ENCODE peak calls at places on chromosome 5, in four cellular contexts. One of them, this sample, is unnamed.

GRCh38 chr5:175658299-175659145 is 651 bp downstream of the HRH2 start:
- DNase-seq in cardiac fibroblast: no peak
- DNase-seq in nephron progenitor cell: peak; percentile 55
- DNase-seq in upper lobe of right lung: no peak
- DNase-seq in this sample: no peak

GRCh38 chr5:176817864-176818377 is 7.6 kb downstream of the UNC5A start:
- DNase-seq in cardiac fibroblast: peak; percentile 24
- DNase-seq in nephron progenitor cell: peak; percentile 63
- DNase-seq in upper lobe of right lung: no peak
- DNase-seq in this sample: no peak

GRCh38 chr5:109354761-109355160 is 55.0 kb downstream of the PJA2 start:
- DNase-seq in cardiac fibroblast: no peak
- DNase-seq in nephron progenitor cell: no peak
- DNase-seq in upper lobe of right lung: no peak
- DNase-seq in this sample: no peak

GRCh38 chr5:160475864-160476438 is 54.3 kb downstream of the PTTG1 start:
- DNase-seq in cardiac fibroblast: no peak
- DNase-seq in nephron progenitor cell: no peak
- DNase-seq in upper lobe of right lung: no peak
- DNase-seq in this sample: no peak

GRCh38 chr5:150410524-150411244 is 2.0 kb downstream of the CD74 start:
- DNase-seq in cardiac fibroblast: peak; percentile 77
- DNase-seq in nephron progenitor cell: peak; percentile 52
- DNase-seq in upper lobe of right lung: no peak
- DNase-seq in this sample: no peak

GRCh38 chr5:1322036-1322903 is 22.6 kb downstream of the CLPTM1L start:
- DNase-seq in cardiac fibroblast: no peak
- DNase-seq in nephron progenitor cell: no peak
- DNase-seq in upper lobe of right lung: peak; percentile 49
- DNase-seq in this sample: peak; percentile 89

GRCh38 chr5:50751064-50751657 is 84.7 kb downstream of the PARP8 start:
- DNase-seq in cardiac fibroblast: peak; percentile 75
- DNase-seq in nephron progenitor cell: peak; percentile 17
- DNase-seq in upper lobe of right lung: no peak
- DNase-seq in this sample: no peak

GRCh38 chr5:41856644-41857491 is 13.4 kb downstream of the OXCT1 start:
- DNase-seq in cardiac fibroblast: peak; percentile 85
- DNase-seq in nephron progenitor cell: peak; percentile 59
- DNase-seq in upper lobe of right lung: no peak
- DNase-seq in this sample: no peak

GRCh38 chr5:59354811-59355210 is 538.7 kb downstream of the PDE4D start:
- DNase-seq in cardiac fibroblast: no peak
- DNase-seq in nephron progenitor cell: no peak
- DNase-seq in upper lobe of right lung: no peak
- DNase-seq in this sample: no peak

GRCh38 chr5:154341620-154342019 is 104.2 kb upstream of the SAP30L start:
- DNase-seq in cardiac fibroblast: no peak
- DNase-seq in nephron progenitor cell: no peak
- DNase-seq in upper lobe of right lung: no peak
- DNase-seq in this sample: no peak

GRCh38 chr5:141182248-141182647 is at the start of gene PCDHB16:
- DNase-seq in cardiac fibroblast: peak; percentile 12
- DNase-seq in nephron progenitor cell: peak; percentile 61
- DNase-seq in upper lobe of right lung: no peak
- DNase-seq in this sample: no peak

GRCh38 chr5:55601209-55601618 is 66.5 kb upstream of the PLPP1 start:
- DNase-seq in cardiac fibroblast: peak; percentile 92
- DNase-seq in nephron progenitor cell: no peak
- DNase-seq in upper lobe of right lung: peak; percentile 66
- DNase-seq in this sample: no peak

GRCh38 chr5:159059722-159060121 is 40.0 kb downstream of the EBF1 start:
- DNase-seq in cardiac fibroblast: no peak
- DNase-seq in nephron progenitor cell: no peak
- DNase-seq in upper lobe of right lung: no peak
- DNase-seq in this sample: no peak

DNA sequence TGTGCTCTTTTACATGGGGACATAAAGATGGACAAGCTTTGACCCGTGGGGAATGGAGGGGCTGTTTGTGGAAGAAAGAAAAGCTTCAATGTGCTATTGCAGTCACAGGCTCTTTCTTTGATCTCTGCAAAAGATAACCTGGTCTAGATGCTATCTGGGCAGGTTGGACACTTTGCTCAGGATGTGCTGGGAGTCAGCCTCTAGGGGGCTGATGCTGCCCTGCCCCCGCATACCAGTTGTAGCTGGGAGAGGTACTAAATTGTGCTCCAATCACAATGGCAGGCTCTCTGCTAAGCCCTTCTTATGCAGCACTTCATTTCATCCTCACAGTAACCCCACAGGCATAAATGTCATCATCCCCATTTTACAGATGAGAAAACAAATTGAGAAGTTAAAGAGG is 67.2 kb downstream of the PSD2 start:
- DNase-seq in cardiac fibroblast: no peak
- DNase-seq in nephron progenitor cell: no peak
- DNase-seq in upper lobe of right lung: no peak
- DNase-seq in this sample: no peak
- TF ChIP-seq CTCF in cardiac fibroblast: no peak
- TF ChIP-seq CTCF in nephron progenitor cell: no peak
- TF ChIP-seq CTCF in upper lobe of right lung: no peak
- TF ChIP-seq CTCF in this sample: no peak

GRCh38 chr5:135966790-135967189 is 12.0 kb upstream of the LECT2 start:
- DNase-seq in cardiac fibroblast: no peak
- DNase-seq in nephron progenitor cell: no peak
- DNase-seq in upper lobe of right lung: no peak
- DNase-seq in this sample: no peak

GRCh38 chr5:135965504-135965903 is 10.7 kb upstream of the LECT2 start:
- DNase-seq in cardiac fibroblast: no peak
- DNase-seq in nephron progenitor cell: no peak
- DNase-seq in upper lobe of right lung: no peak
- DNase-seq in this sample: no peak

GRCh38 chr5:135964670-135965320 is 10.0 kb upstream of the LECT2 start:
- DNase-seq in cardiac fibroblast: peak; percentile 19
- DNase-seq in nephron progenitor cell: no peak
- DNase-seq in upper lobe of right lung: no peak
- DNase-seq in this sample: no peak

GRCh38 chr5:135966165-135966564 is 11.4 kb upstream of the LECT2 start:
- DNase-seq in cardiac fibroblast: peak; percentile 17
- DNase-seq in nephron progenitor cell: no peak
- DNase-seq in upper lobe of right lung: no peak
- DNase-seq in this sample: no peak
- TF ChIP-seq CTCF in cardiac fibroblast: no peak
- TF ChIP-seq CTCF in nephron progenitor cell: no peak
- TF ChIP-seq CTCF in upper lobe of right lung: no peak
- TF ChIP-seq CTCF in this sample: no peak

GRCh38 chr5:85938201-85938600 is 679.5 kb upstream of the COX7C start:
- DNase-seq in cardiac fibroblast: no peak
- DNase-seq in nephron progenitor cell: no peak
- DNase-seq in upper lobe of right lung: no peak
- DNase-seq in this sample: no peak
- TF ChIP-seq CTCF in cardiac fibroblast: no peak
- TF ChIP-seq CTCF in nephron progenitor cell: no peak
- TF ChIP-seq CTCF in upper lobe of right lung: no peak
- TF ChIP-seq CTCF in this sample: no peak

GRCh38 chr5:172945151-172945550 is 14.1 kb upstream of the RPL26L1 start:
- DNase-seq in cardiac fibroblast: no peak
- DNase-seq in nephron progenitor cell: no peak
- DNase-seq in upper lobe of right lung: no peak
- DNase-seq in this sample: peak; percentile 37

GRCh38 chr5:172944741-172945140 is 14.5 kb upstream of the RPL26L1 start:
- DNase-seq in cardiac fibroblast: peak; percentile 37
- DNase-seq in nephron progenitor cell: no peak
- DNase-seq in upper lobe of right lung: no peak
- DNase-seq in this sample: peak; percentile 54

GRCh38 chr5:172943906-172944305 is 15.3 kb upstream of the RPL26L1 start:
- DNase-seq in cardiac fibroblast: peak; percentile 19
- DNase-seq in nephron progenitor cell: no peak
- DNase-seq in upper lobe of right lung: peak; percentile 33
- DNase-seq in this sample: peak; percentile 38

GRCh38 chr5:172942556-172942955 is 16.7 kb upstream of the RPL26L1 start:
- DNase-seq in cardiac fibroblast: no peak
- DNase-seq in nephron progenitor cell: no peak
- DNase-seq in upper lobe of right lung: peak; percentile 6
- DNase-seq in this sample: peak; percentile 24

DNA sequence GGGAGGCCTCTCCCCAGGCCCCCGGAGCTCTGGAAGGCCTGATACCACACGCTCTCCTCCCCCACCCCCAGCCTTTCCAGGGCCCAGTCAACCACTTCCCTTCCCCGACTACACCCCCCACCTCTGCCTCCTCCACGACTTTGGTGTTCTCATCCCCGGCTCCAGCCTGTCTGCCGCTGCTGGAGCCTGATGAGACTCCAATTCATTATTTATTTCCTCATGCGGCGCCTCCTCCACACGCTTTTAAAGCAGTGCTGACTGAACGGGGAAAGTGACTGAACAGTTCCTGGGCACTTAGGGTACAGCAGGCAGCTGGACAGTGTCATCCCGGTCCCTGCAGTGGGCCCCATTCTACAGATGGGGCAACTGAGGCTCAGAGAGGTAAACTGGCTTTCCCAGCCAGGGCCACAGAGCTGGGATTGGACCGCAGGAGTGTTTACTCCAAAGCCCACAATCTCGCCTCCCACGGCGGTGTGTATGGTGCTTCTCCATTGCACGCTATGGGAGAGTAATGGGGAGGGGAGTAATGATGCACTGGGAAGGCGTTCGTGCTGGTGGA is 15.9 kb upstream of the RPL26L1 start:
- DNase-seq in cardiac fibroblast: peak; percentile 75
- DNase-seq in nephron progenitor cell: peak; percentile 38
- DNase-seq in upper lobe of right lung: peak; percentile 51
- DNase-seq in this sample: peak; percentile 71
- TF ChIP-seq CTCF in cardiac fibroblast: no peak
- TF ChIP-seq CTCF in nephron progenitor cell: no peak
- TF ChIP-seq CTCF in upper lobe of right lung: no peak
- TF ChIP-seq CTCF in this sample: no peak

GRCh38 chr5:96651948-96652753 is 10.0 kb upstream of the CAST start:
- DNase-seq in cardiac fibroblast: peak; percentile 21
- DNase-seq in nephron progenitor cell: no peak
- DNase-seq in upper lobe of right lung: no peak
- DNase-seq in this sample: no peak
- TF ChIP-seq CTCF in cardiac fibroblast: peak; percentile 49
- TF ChIP-seq CTCF in nephron progenitor cell: peak; percentile 22
- TF ChIP-seq CTCF in upper lobe of right lung: peak; percentile 28
- TF ChIP-seq CTCF in this sample: peak; percentile 56

DNA sequence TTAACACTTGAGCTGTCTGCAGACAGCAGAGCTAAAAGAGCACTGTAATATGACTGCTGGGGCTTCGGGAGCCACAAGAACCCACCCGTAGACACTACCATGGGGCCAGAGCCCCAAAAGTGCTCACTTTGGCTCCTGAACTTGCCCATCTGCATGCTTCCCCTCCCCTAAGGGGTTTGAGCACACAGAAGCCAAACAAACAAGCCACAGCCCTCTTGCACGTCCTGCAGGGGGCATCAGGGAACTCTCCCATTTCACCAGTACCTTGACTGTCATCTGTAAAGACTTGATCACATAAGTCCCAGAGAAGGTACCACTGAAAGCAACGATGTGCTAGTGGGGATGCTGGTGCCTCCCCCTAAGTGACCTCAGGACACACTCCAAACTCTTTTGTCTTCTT is 681.8 kb downstream of the SEMA5A start:
- DNase-seq in cardiac fibroblast: peak; percentile 60
- DNase-seq in nephron progenitor cell: no peak
- DNase-seq in upper lobe of right lung: no peak
- DNase-seq in this sample: no peak
- TF ChIP-seq CTCF in cardiac fibroblast: peak; percentile 66
- TF ChIP-seq CTCF in nephron progenitor cell: no peak
- TF ChIP-seq CTCF in upper lobe of right lung: peak; percentile 10
- TF ChIP-seq CTCF in this sample: peak; percentile 45

GRCh38 chr5:133612021-133612860 is at the start of gene FSTL4:
- DNase-seq in cardiac fibroblast: no peak
- DNase-seq in nephron progenitor cell: peak; percentile 69
- DNase-seq in upper lobe of right lung: peak; percentile 83
- DNase-seq in this sample: no peak
- TF ChIP-seq CTCF in cardiac fibroblast: no peak
- TF ChIP-seq CTCF in nephron progenitor cell: no peak
- TF ChIP-seq CTCF in upper lobe of right lung: no peak
- TF ChIP-seq CTCF in this sample: no peak

GRCh38 chr5:170861295-170861854 is 443 bp upstream of the RANBP17 start:
- DNase-seq in cardiac fibroblast: no peak
- DNase-seq in nephron progenitor cell: no peak
- DNase-seq in upper lobe of right lung: no peak
- DNase-seq in this sample: no peak

GRCh38 chr5:170861855-170862766 is at the start of gene RANBP17:
- DNase-seq in cardiac fibroblast: peak; percentile 77
- DNase-seq in nephron progenitor cell: peak; percentile 78
- DNase-seq in upper lobe of right lung: peak; percentile 86
- DNase-seq in this sample: peak; percentile 94

GRCh38 chr5:170867825-170868224 is 6.0 kb downstream of the RANBP17 start:
- DNase-seq in cardiac fibroblast: no peak
- DNase-seq in nephron progenitor cell: no peak
- DNase-seq in upper lobe of right lung: no peak
- DNase-seq in this sample: no peak

GRCh38 chr5:170863646-170864045 is 1.8 kb downstream of the RANBP17 start:
- DNase-seq in cardiac fibroblast: peak; percentile 83
- DNase-seq in nephron progenitor cell: no peak
- DNase-seq in upper lobe of right lung: no peak
- DNase-seq in this sample: no peak

DNA sequence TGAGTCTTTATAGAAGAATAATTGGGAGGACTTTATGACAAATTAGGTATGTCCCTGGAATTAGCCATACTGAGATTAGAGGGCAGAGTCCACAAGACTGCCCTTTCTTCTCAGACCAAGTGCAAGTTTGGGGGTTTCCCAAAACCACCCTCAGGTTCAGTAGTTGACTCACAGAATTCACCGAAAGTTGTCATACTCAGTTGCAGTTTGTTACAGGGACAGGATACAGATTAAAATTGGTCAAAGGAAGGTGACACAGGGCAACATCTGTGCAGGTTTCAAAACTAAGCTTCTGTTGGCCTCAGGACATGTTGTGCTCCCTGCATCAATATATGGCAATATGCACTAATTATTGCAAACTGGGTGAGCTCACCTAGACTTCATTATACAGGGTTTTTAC is 3.8 kb downstream of the RANBP17 start:
- DNase-seq in cardiac fibroblast: no peak
- DNase-seq in nephron progenitor cell: no peak
- DNase-seq in upper lobe of right lung: no peak
- DNase-seq in this sample: no peak
- TF ChIP-seq CTCF in cardiac fibroblast: no peak
- TF ChIP-seq CTCF in nephron progenitor cell: no peak
- TF ChIP-seq CTCF in upper lobe of right lung: no peak
- TF ChIP-seq CTCF in this sample: no peak